ENCODE peak calls at places on chromosomes 5 and 9, in four cellular contexts. One of them, this sample, is unnamed.

GRCh38 chr5:151601376-151601775 is 10.2 kb upstream of the FAT2 start:
- DNase-seq in activated CD4-positive, alpha-beta memory T cell treated with anti-CD3 and anti-CD28 coated beads, Interleukin-2, amount 10 ng/mL, durations not matched to agents 7 days and 5 days: no peak
- DNase-seq in mesothelial cell of epicardium: no peak
- DNase-seq in GM10248: no peak
- DNase-seq in this sample: no peak

GRCh38 chr9:128555180-128555721 is 2.9 kb downstream of the SPTAN1 start:
- DNase-seq in activated CD4-positive, alpha-beta memory T cell treated with anti-CD3 and anti-CD28 coated beads, Interleukin-2, amount 10 ng/mL, durations not matched to agents 7 days and 5 days: no peak
- DNase-seq in GM10248: no peak
- DNase-seq in mesothelial cell of epicardium: no peak
- DNase-seq in this sample: no peak

GRCh38 chr5:1124181-1125029 is 12.5 kb upstream of the SLC12A7 start:
- DNase-seq in GM10248: no peak
- DNase-seq in mesothelial cell of epicardium: no peak
- DNase-seq in activated CD4-positive, alpha-beta memory T cell treated with anti-CD3 and anti-CD28 coated beads, Interleukin-2, amount 10 ng/mL, durations not matched to agents 7 days and 5 days: no peak
- DNase-seq in this sample: no peak

GRCh38 chr9:136554870-136555269 is 9.0 kb upstream of the NOTCH1 start:
- DNase-seq in activated CD4-positive, alpha-beta memory T cell treated with anti-CD3 and anti-CD28 coated beads, Interleukin-2, amount 10 ng/mL, durations not matched to agents 7 days and 5 days: no peak
- DNase-seq in mesothelial cell of epicardium: no peak
- DNase-seq in GM10248: no peak
- DNase-seq in this sample: no peak

GRCh38 chr5:168327451-168327850 is 36.0 kb downstream of the WWC1 start:
- DNase-seq in mesothelial cell of epicardium: no peak
- DNase-seq in GM10248: no peak
- DNase-seq in activated CD4-positive, alpha-beta memory T cell treated with anti-CD3 and anti-CD28 coated beads, Interleukin-2, amount 10 ng/mL, durations not matched to agents 7 days and 5 days: no peak
- DNase-seq in this sample: no peak

GRCh38 chr5:58335518-58335917 is 124.4 kb downstream of the PLK2 start:
- DNase-seq in activated CD4-positive, alpha-beta memory T cell treated with anti-CD3 and anti-CD28 coated beads, Interleukin-2, amount 10 ng/mL, durations not matched to agents 7 days and 5 days: no peak
- DNase-seq in mesothelial cell of epicardium: no peak
- DNase-seq in GM10248: no peak
- DNase-seq in this sample: no peak

GRCh38 chr9:70113403-70114022 is 69.9 kb downstream of the MAMDC2 start:
- DNase-seq in mesothelial cell of epicardium: no peak
- DNase-seq in GM10248: peak
- DNase-seq in activated CD4-positive, alpha-beta memory T cell treated with anti-CD3 and anti-CD28 coated beads, Interleukin-2, amount 10 ng/mL, durations not matched to agents 7 days and 5 days: peak
- DNase-seq in this sample: no peak

GRCh38 chr5:111735829-111736228 is 21.2 kb downstream of the NREP start:
- DNase-seq in GM10248: no peak
- DNase-seq in mesothelial cell of epicardium: no peak
- DNase-seq in activated CD4-positive, alpha-beta memory T cell treated with anti-CD3 and anti-CD28 coated beads, Interleukin-2, amount 10 ng/mL, durations not matched to agents 7 days and 5 days: no peak
- DNase-seq in this sample: no peak

This sample was measured in GM12878.